ENCODE peak calls at places on chromosomes 7 and 10, in nine cellular contexts. N is Daoy; W is endothelial cell; F is keratinocyte; A is activated CD4-positive, alpha-beta T cell treated with anti-CD3 and anti-CD28 coated beads for 1 hour; C is activated gamma-delta T cell treated with anti-CD3 and anti-CD28 coated beads, Interleukin-2, amount 50 U/mL, for 16 hours; D is naive thymus-derived CD4-positive, alpha-beta T cell; Q is MCF 10A; U is right atrium auricular region. I is an unnamed sample.
A peak's percentile ranks its signal among the peaks of the same experiment; 100 is the strongest.

GRCh38 chr10:59175538-59176240 is 754 bp upstream of the PHYHIPL start:
- DNase-seq in N (peak; percentile 0), W (peak; percentile 24), F (no peak), A (no peak), C (no peak), D (no peak), Q (no peak), U (no peak), I (peak; percentile 4)

GRCh38 chr10:26737730-26738129 is 40.2 kb downstream of the PDSS1 start:
- DNase-seq in N (no peak), W (no peak), F (no peak), A (no peak), C (no peak), D (no peak), Q (no peak), U (no peak), I (peak; percentile 56)

GRCh38 chr10:128277267-128277666 is 151.0 kb upstream of the MKI67 start:
- DNase-seq in N (peak; percentile 44), W (no peak), F (no peak), A (no peak), C (no peak), D (no peak), Q (no peak), U (no peak), I (no peak)

GRCh38 chr7:40749877-40750276 is 615.1 kb downstream of the SUGCT start:
- DNase-seq in N (no peak), W (no peak), F (no peak), A (no peak), C (no peak), D (no peak), Q (no peak), U (no peak), I (peak; percentile 20)

GRCh38 chr10:14487511-14487909 is 156.8 kb upstream of the FRMD4A start:
- DNase-seq in N (no peak), W (no peak), F (no peak), A (no peak), C (no peak), D (no peak), Q (no peak), U (no peak), I (peak; percentile 60)

GRCh38 chr7:117021960-117022359 is 68.7 kb downstream of the ST7 start:
- DNase-seq in N (no peak), W (no peak), F (no peak), A (no peak), C (no peak), D (no peak), Q (no peak), U (no peak), I (no peak)

GRCh38 chr10:100391163-100392002 is 44.4 kb downstream of the SCD start:
- DNase-seq in N (no peak), W (no peak), F (no peak), A (no peak), C (no peak), D (no peak), Q (no peak), U (no peak), I (no peak)

GRCh38 chr7:11170160-11170559 is 196.5 kb downstream of the PHF14 start:
- DNase-seq in N (no peak), W (no peak), F (no peak), A (no peak), C (no peak), D (no peak), Q (no peak), U (no peak), I (no peak)